ENCODE peak calls at places on chromosomes 13 and 19, in seven cellular contexts. M, A, Y, J, P, T and G are unnamed samples.

GRCh38 chr13:111049791-111050538 is 65.1 kb upstream of the ARHGEF7 start:
- DNase-seq in P (peak; percentile 58), A (peak; percentile 41), Y (no peak), M (no peak), T (no peak), J (no peak), G (peak; percentile 60)

GRCh38 chr19:11092181-11092538 is 2.9 kb downstream of the LDLR start:
- DNase-seq in Y (no peak), T (no peak), J (peak; percentile 58), P (no peak), A (no peak), M (peak; percentile 62), G (no peak)

GRCh38 chr13:31996611-31997010 is 35.0 kb upstream of the FRY start:
- DNase-seq in M (no peak), J (no peak), Y (no peak), T (no peak), A (no peak), P (no peak), G (no peak)

GRCh38 chr13:48551329-48551728 is 18.4 kb upstream of the RCBTB2 start:
- DNase-seq in M (no peak), P (no peak), T (no peak), A (no peak), J (no peak), Y (no peak), G (no peak)

GRCh38 chr19:33472696-33473624 is 48.6 kb downstream of the PEPD start:
- DNase-seq in M (peak; percentile 66), A (no peak), T (peak; percentile 28), Y (no peak), J (peak; percentile 60), P (no peak), G (peak; percentile 91)

GRCh38 chr19:4754248-4754647 is 30.6 kb upstream of the DPP9 start:
- DNase-seq in T (no peak), A (no peak), M (no peak), Y (no peak), J (no peak), P (no peak), G (no peak)

GRCh38 chr19:13881692-13882418 is 4.9 kb downstream of the NANOS3 start:
- DNase-seq in M (no peak), Y (no peak), A (peak; percentile 48), J (no peak), T (no peak), P (no peak), G (no peak)

GRCh38 chr19:28966737-28967401 is 246.1 kb downstream of the UQCRFS1 start:
- DNase-seq in A (no peak), M (no peak), T (no peak), J (no peak), P (no peak), Y (no peak), G (no peak)

GRCh38 chr19:1765904-1766799 is 12.8 kb downstream of the ONECUT3 start:
- DNase-seq in Y (no peak), P (no peak), M (no peak), A (no peak), T (no peak), J (no peak), G (no peak)

GRCh38 chr13:99663185-99663825 is 162.0 kb downstream of the TM9SF2 start:
- DNase-seq in M (no peak), J (no peak), A (no peak), P (no peak), T (no peak), Y (no peak), G (peak; percentile 55)

GRCh38 chr13:40391788-40392187 is 274.7 kb downstream of the FOXO1 start:
- DNase-seq in Y (no peak), P (no peak), J (no peak), M (no peak), A (no peak), T (no peak), G (no peak)

GRCh38 chr19:12749938-12750521 is 1.6 kb upstream of the BEST2 start:
- DNase-seq in J (no peak), P (no peak), T (no peak), Y (no peak), A (no peak), M (no peak), G (no peak)

GRCh38 chr13:26590951-26591350 is 33.5 kb downstream of the WASF3 start:
- DNase-seq in Y (no peak), M (no peak), P (no peak), T (no peak), A (no peak), J (no peak), G (no peak)

GRCh38 chr13:52707375-52707774 is 32.2 kb downstream of the CNMD start:
- DNase-seq in P (no peak), A (no peak), M (no peak), T (no peak), Y (no peak), J (no peak), G (no peak)

GRCh38 chr19:53865918-53866696 is 1.6 kb upstream of the MYADM start:
- DNase-seq in M (peak; percentile 92), T (peak; percentile 92), A (peak; percentile 83), Y (no peak), P (peak; percentile 81), J (peak; percentile 38), G (peak; percentile 70)

GRCh38 chr13:32195713-32196112 is 119.5 kb downstream of the ZAR1L start:
- DNase-seq in T (no peak), J (no peak), P (no peak), A (no peak), M (no peak), Y (no peak), G (no peak)

GRCh38 chr19:325937-326565 is 18.5 kb downstream of the MIER2 start:
- DNase-seq in T (no peak), A (no peak), M (no peak), P (no peak), Y (no peak), J (no peak), G (no peak)

GRCh38 chr13:57992416-57992815 is 360.9 kb downstream of the PCDH17 start:
- DNase-seq in A (no peak), M (no peak), J (no peak), Y (no peak), T (no peak), P (no peak), G (no peak)

GRCh38 chr13:43567608-43568007 is 219.2 kb downstream of the ENOX1 start:
- DNase-seq in J (peak; percentile 16), M (peak; percentile 22), P (no peak), A (no peak), Y (no peak), T (no peak), G (no peak)

GRCh38 chr13:39892731-39893293 is 237.3 kb downstream of the COG6 start:
- DNase-seq in A (no peak), M (no peak), J (no peak), P (peak; percentile 59), Y (no peak), T (no peak), G (no peak)

GRCh38 chr19:4390017-4390861 is 10.1 kb downstream of the SH3GL1 start:
- DNase-seq in T (peak; percentile 76), A (peak; percentile 53), M (no peak), P (peak; percentile 60), J (peak; percentile 17), Y (no peak), G (no peak)

GRCh38 chr13:28510066-28510465 is 15.1 kb upstream of the FLT1 start:
- DNase-seq in A (no peak), Y (no peak), J (no peak), P (no peak), M (no peak), T (no peak), G (no peak)

GRCh38 chr13:110062777-110063442 is 244.0 kb downstream of the COL4A1 start:
- DNase-seq in M (no peak), J (no peak), T (no peak), Y (no peak), A (no peak), P (no peak), G (no peak)

GRCh38 chr19:275958-276646 is 15.1 kb downstream of the PLPP2 start:
- DNase-seq in J (no peak), A (no peak), Y (no peak), T (no peak), P (no peak), M (no peak), G (no peak)

GRCh38 chr19:53101518-53101917 is 1.7 kb downstream of the ZNF160 start:
- DNase-seq in P (no peak), T (no peak), M (no peak), Y (no peak), A (no peak), J (peak; percentile 9), G (no peak)

GRCh38 chr13:114234645-114235421 is at the start of gene CDC16:
- DNase-seq in T (peak; percentile 96), A (peak; percentile 95), J (peak; percentile 87), Y (peak; percentile 88), M (peak; percentile 94), P (peak; percentile 93), G (peak; percentile 58)

GRCh38 chr19:16262618-16263017 is 62.0 kb upstream of the KLF2 start:
- DNase-seq in T (no peak), M (peak; percentile 71), J (no peak), P (peak; percentile 50), Y (no peak), A (no peak), G (no peak)

GRCh38 chr13:80141114-80141849 is 199.6 kb downstream of the SPRY2 start:
- DNase-seq in A (peak; percentile 33), Y (no peak), J (no peak), M (no peak), P (peak; percentile 76), T (peak; percentile 73), G (peak; percentile 57)

GRCh38 chr13:46296920-46297319 is 85.2 kb downstream of the LRRC63 start:
- DNase-seq in P (no peak), T (no peak), Y (no peak), A (no peak), J (peak; percentile 65), M (peak; percentile 30), G (no peak)
- H3K27ac ChIP-seq in P (peak overlapping the region; percentile 89), T (no peak overlapping the region), Y (no peak overlapping the region), A (peak overlapping the region; percentile 53), J (peak overlapping the region; percentile 88), M (peak overlapping the region; percentile 45), G (no peak overlapping the region)

GRCh38 chr19:37669336-37669963 is 14.2 kb upstream of the ZFP30 start:
- DNase-seq in A (no peak), Y (no peak), P (no peak), T (no peak), M (no peak), J (no peak), G (no peak)
- H3K4me3 ChIP-seq in A (no peak overlapping the region), Y (no peak overlapping the region), P (no peak overlapping the region), T (no peak overlapping the region), M (no peak overlapping the region), J (no peak overlapping the region), G (no peak overlapping the region)

DNA sequence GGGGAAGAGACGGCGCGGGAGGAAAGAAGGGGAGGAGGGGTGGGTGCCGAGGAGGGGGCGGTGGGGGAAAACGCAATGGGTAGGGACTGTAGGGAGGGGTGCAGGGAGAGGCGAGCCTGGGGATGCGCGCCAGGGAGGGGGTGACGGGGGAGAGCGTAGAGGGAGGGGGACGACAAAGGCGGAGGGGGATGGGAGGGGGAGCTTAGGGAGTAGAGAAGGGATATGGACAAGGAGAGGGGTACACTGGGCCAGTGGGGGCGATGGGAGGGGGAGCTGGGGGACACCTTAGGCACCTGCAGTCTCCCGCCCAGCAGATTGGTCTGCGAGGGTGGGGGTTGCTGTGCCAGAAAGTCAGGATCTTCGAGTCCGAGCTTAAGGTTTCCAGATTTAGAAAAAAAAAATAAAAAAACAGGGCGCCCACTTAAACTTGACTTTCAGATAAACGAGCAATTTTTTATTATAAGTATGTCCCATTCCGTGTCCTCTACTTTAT is 15.7 kb downstream of the CCDC124 start:
- DNase-seq in A (no peak), M (no peak), J (no peak), Y (no peak), T (no peak), P (peak; percentile 25), G (no peak)
- H3K4me1 ChIP-seq in A (peaks cover 15% of the 10 kb centered on the region), M (peaks cover 42% of the 10 kb centered on the region), J (peaks cover 23% of the 10 kb centered on the region), Y (peaks cover 1% of the 10 kb centered on the region), T (no peaks in the 10 kb centered on the region), P (peaks cover 49% of the 10 kb centered on the region), G (peaks cover 20% of the 10 kb centered on the region)

GRCh38 chr19:6599866-6600454 is 9.0 kb upstream of the CD70 start:
- DNase-seq in M (no peak), T (no peak), P (no peak), Y (no peak), J (no peak), A (no peak), G (no peak)
- H3K27ac ChIP-seq in M (no peak overlapping the region), T (no peak overlapping the region), P (no peak overlapping the region), Y (no peak overlapping the region), J (no peak overlapping the region), A (no peak overlapping the region), G (no peak overlapping the region)